ENCODE peak calls at places on chromosome 19, in six cellular contexts. B is K562, X is GM12891, N is H1, D is HepG2, M is GM12878. L is an unnamed sample.

GRCh38 chr19:33446918-33447293 is 73.4 kb downstream of the CEBPG start:
- DNase-seq in B (no peak), D (no peak), X (no peak), N (no peak), M (no peak), L (no peak)

GRCh38 chr19:14363203-14364097 is 17.8 kb upstream of the ADGRE5 start:
- DNase-seq in B (peak), M (no peak), X (no peak), D (peak), N (peak), L (no peak)

GRCh38 chr19:44927746-44928145 is 13.3 kb downstream of the APOC1 start:
- DNase-seq in B (no peak), M (no peak), N (no peak), X (no peak), D (no peak), L (no peak)

GRCh38 chr19:51016798-51017683 is 2.5 kb downstream of the KLK10 start:
- DNase-seq in X (no peak), B (peak), N (peak), D (peak), M (no peak), L (no peak)

GRCh38 chr19:6533746-6534418 is 3.1 kb downstream of the TNFSF9 start:
- DNase-seq in B (no peak), X (no peak), D (no peak), N (peak), M (no peak), L (no peak)

GRCh38 chr19:1975081-1975480 is 34.1 kb downstream of the CSNK1G2 start:
- DNase-seq in N (no peak), B (no peak), D (no peak), M (no peak), X (no peak), L (no peak)

GRCh38 chr19:4914736-4915501 is 5.6 kb downstream of the UHRF1 start:
- DNase-seq in X (no peak), D (no peak), N (no peak), M (no peak), B (peak), L (no peak)

GRCh38 chr19:52566121-52566520 is 4.0 kb upstream of the ZNF701 start:
- DNase-seq in B (no peak), M (no peak), X (no peak), N (no peak), D (no peak), L (no peak)

GRCh38 chr19:41997121-41997850 is 3.3 kb upstream of the ATP1A3 start:
- DNase-seq in N (peak), M (no peak), D (no peak), B (peak), X (peak), L (peak)

GRCh38 chr19:52188822-52189744 is 769 bp upstream of the PPP2R1A start:
- DNase-seq in N (peak), D (no peak), M (no peak), X (no peak), B (no peak), L (no peak)

GRCh38 chr19:55663846-55664536 is 9.2 kb downstream of the U2AF2 start:
- DNase-seq in B (no peak), D (no peak), N (no peak), M (no peak), X (no peak), L (no peak)

GRCh38 chr19:40603719-40604646 is 2.8 kb downstream of the LTBP4 start:
- DNase-seq in M (peak), D (peak), X (peak), N (peak), B (peak), L (peak)
- TF ChIP-seq POLR2A in M (peak), D (no peak), X (no peak), N (no peak), B (no peak), L (no peak)

DNA sequence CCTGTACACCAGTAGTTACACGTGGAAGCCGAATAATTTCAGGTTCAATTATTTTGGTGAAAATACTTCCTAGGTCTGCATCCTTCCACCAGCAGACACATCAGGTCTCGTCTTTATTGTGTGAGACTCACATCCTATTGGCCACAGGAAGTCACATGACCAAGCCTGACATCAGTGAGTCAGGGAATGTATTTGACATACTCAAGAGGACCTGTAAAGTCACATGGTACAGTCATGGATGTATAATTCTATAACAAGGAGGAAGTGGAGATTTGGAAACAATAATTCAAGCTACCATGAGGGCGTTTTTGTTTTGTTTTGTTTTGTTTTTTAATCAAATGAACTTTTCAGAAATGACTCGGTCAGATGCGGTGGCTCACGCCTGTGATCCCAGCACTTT is 9.3 kb upstream of the HIF3A start:
- DNase-seq in B (no peak), N (no peak), M (no peak), X (no peak), D (no peak), L (no peak)
- TF ChIP-seq TAF1 in B (no peak), N (no peak), M (no peak), X (no peak), D (no peak), L (no peak)

DNA sequence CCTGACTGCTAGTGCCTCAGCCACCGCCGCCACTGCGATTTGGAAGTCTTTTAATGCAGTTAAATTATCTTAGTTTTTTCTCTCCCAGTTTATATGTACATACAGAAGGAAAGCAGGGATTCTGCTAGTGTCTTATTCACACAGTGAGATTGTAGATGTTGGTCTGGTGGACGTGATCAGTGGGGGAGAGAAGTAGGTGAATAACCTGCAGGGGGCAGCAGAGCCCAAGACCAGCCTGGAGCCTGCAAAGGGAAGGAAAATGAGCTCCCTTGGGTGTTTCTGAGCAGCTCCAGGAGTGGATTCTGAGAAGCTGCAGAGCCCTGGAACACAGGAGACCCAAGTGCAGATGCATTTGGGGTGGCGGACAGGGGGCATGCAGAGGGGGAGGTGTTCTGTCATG is 26.3 kb downstream of the ZNF844 start:
- DNase-seq in N (peak), D (peak), X (peak), M (peak), B (peak), L (peak)
- TF ChIP-seq POLR2AphosphoS5 in N (no peak), D (no peak), X (no peak), M (no peak), B (no peak), L (no peak)

DNA sequence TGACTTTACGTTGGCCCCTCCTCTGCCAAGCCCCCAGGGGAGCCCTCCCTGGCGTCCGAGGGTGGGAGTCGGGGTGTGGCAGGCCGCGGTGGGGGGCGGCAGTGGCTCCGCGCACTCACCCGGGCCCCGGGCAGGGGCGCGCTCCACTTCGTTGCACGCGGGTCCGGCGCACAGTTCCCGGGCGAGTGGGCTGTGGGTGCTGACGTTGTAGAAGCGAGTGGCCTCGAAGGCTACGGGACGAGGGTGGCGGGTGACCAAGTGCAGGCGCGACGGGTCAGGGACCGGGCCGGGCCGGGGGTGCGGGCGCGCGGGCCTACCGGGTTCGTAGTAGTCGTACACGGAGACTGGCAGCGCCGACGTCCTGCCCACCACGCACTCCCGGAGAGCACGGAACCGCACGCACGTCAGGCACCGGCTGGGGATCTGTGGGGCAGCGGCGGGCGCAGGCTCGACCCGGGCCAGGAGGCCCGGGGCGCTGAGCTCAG is 8.8 kb downstream of the F2RL3 start:
- DNase-seq in B (no peak), X (no peak), N (no peak), M (no peak), D (no peak), L (no peak)
- TF ChIP-seq POLR2A in B (peak), X (no peak), N (no peak), M (peak), D (no peak), L (no peak)